ENCODE peak calls at places on chromosomes 2 and 18, in nine cellular contexts. D, I, C, E, Q, J, G, U and P are unnamed samples.

GRCh38 chr2:65366595-65367125 is 65.7 kb downstream of the SPRED2 start:
- DNase-seq in U (no peak), J (peak), D (no peak), C (no peak), I (peak), E (peak), G (no peak), Q (peak), P (no peak)

GRCh38 chr2:132615329-132616085 is 54.5 kb downstream of the LYPD1 start:
- DNase-seq in Q (no peak), U (no peak), C (no peak), I (no peak), E (no peak), G (no peak), D (no peak), J (no peak), P (no peak)

GRCh38 chr18:49305688-49306336 is 154.6 kb downstream of the DYM start:
- DNase-seq in D (no peak), Q (peak), U (no peak), E (peak), G (no peak), J (no peak), C (no peak), I (no peak), P (no peak)

GRCh38 chr2:169910109-169910799 is 83.0 kb downstream of the UBR3 start:
- DNase-seq in C (no peak), I (no peak), Q (no peak), U (no peak), D (no peak), G (no peak), J (no peak), E (no peak), P (no peak)

GRCh38 chr2:205283721-205284270 is 398.5 kb upstream of the NRP2 start:
- DNase-seq in C (no peak), D (no peak), G (no peak), E (no peak), J (no peak), I (no peak), Q (no peak), U (no peak), P (no peak)

GRCh38 chr2:131044757-131045150 is 48.5 kb downstream of the FAM168B start:
- DNase-seq in C (no peak), I (no peak), E (no peak), J (no peak), Q (no peak), U (no peak), D (no peak), G (no peak), P (no peak)

GRCh38 chr2:155748126-155748525 is 584.4 kb downstream of the NR4A2 start:
- DNase-seq in D (no peak), Q (no peak), J (no peak), C (no peak), E (no peak), U (no peak), I (no peak), G (no peak), P (no peak)

GRCh38 chr18:59468821-59469220 is 109.8 kb upstream of the LMAN1 start:
- DNase-seq in G (no peak), J (no peak), U (no peak), E (no peak), I (no peak), C (no peak), Q (no peak), D (no peak), P (no peak)

GRCh38 chr18:58229162-58229561 is 185.1 kb downstream of the NEDD4L start:
- DNase-seq in D (no peak), E (no peak), C (no peak), I (no peak), Q (no peak), U (no peak), G (no peak), J (no peak), P (no peak)

GRCh38 chr2:157746234-157746950 is 117.7 kb upstream of the ACVR1C start:
- DNase-seq in I (no peak), J (no peak), D (no peak), U (no peak), Q (no peak), G (no peak), C (no peak), E (peak), P (no peak)

GRCh38 chr18:79545714-79546113 is 133.9 kb upstream of the CTDP1 start:
- DNase-seq in Q (no peak), G (no peak), I (no peak), U (no peak), E (no peak), D (no peak), C (no peak), J (no peak), P (no peak)

GRCh38 chr2:120272763-120273481 is 20.3 kb downstream of the RALB start:
- DNase-seq in C (no peak), Q (no peak), D (no peak), U (no peak), J (no peak), G (no peak), I (no peak), E (peak), P (no peak)

GRCh38 chr2:198374375-198375072 is 570.1 kb downstream of the PLCL1 start:
- DNase-seq in E (peak), J (no peak), Q (peak), C (no peak), D (no peak), G (peak), I (peak), U (no peak), P (peak)

GRCh38 chr2:143433158-143433557 is 303.9 kb downstream of the ARHGAP15 start:
- DNase-seq in D (no peak), G (peak), C (no peak), E (peak), U (no peak), J (no peak), I (no peak), Q (no peak), P (no peak)

GRCh38 chr2:31136000-31136399 is 2.2 kb downstream of the GALNT14 start:
- DNase-seq in E (no peak), D (no peak), C (no peak), J (no peak), G (no peak), U (no peak), Q (no peak), I (no peak), P (no peak)

GRCh38 chr18:68840554-68841263 is 42.8 kb downstream of the CCDC102B start:
- DNase-seq in J (no peak), D (no peak), E (peak), C (no peak), G (peak), Q (peak), I (no peak), U (no peak), P (no peak)

GRCh38 chr2:48415765-48416515 is 114.0 kb upstream of the STON1 start:
- DNase-seq in I (no peak), E (no peak), C (no peak), Q (no peak), D (no peak), U (no peak), J (no peak), G (peak), P (no peak)

GRCh38 chr2:9106338-9107167 is 100.1 kb upstream of the ASAP2 start:
- DNase-seq in U (no peak), C (no peak), J (no peak), I (peak), Q (no peak), G (no peak), D (no peak), E (no peak), P (peak)

GRCh38 chr2:2698182-2699116 is 367.4 kb upstream of the MYT1L start:
- DNase-seq in D (no peak), C (no peak), I (peak), U (no peak), E (no peak), Q (peak), G (peak), J (no peak), P (peak)

GRCh38 chr18:48351216-48352050 is 57.8 kb downstream of the ZBTB7C start:
- DNase-seq in I (no peak), U (no peak), Q (no peak), E (no peak), J (no peak), C (no peak), D (no peak), G (no peak), P (no peak)

GRCh38 chr18:8586956-8587355 is 22.3 kb upstream of the RAB12 start:
- DNase-seq in C (no peak), U (no peak), I (no peak), Q (no peak), E (no peak), D (no peak), J (no peak), G (no peak), P (no peak)

GRCh38 chr2:88638743-88639142 is 11.5 kb upstream of the EIF2AK3 start:
- DNase-seq in J (peak), D (no peak), E (peak), U (no peak), Q (peak), C (no peak), G (no peak), I (no peak), P (no peak)

GRCh38 chr2:41965886-41966285 is 81.9 kb upstream of the PKDCC start:
- DNase-seq in U (no peak), C (peak), J (no peak), I (no peak), Q (no peak), G (no peak), E (peak), D (no peak), P (no peak)

GRCh38 chr18:74856967-74857366 is 259.3 kb downstream of the ZNF407 start:
- DNase-seq in D (no peak), J (no peak), I (no peak), E (no peak), U (no peak), G (no peak), Q (no peak), C (no peak), P (no peak)

GRCh38 chr2:233976690-233977294 is 59.6 kb downstream of the TRPM8 start:
- DNase-seq in U (peak), Q (peak), I (no peak), J (peak), G (peak), E (peak), D (no peak), C (no peak), P (peak)

GRCh38 chr18:2914844-2915243 is 68.0 kb downstream of the EMILIN2 start:
- DNase-seq in I (no peak), Q (no peak), D (no peak), G (no peak), C (no peak), E (no peak), J (no peak), U (no peak), P (no peak)

GRCh38 chr2:39706350-39706749 is 40.6 kb downstream of the TMEM178A start:
- DNase-seq in D (no peak), I (no peak), E (no peak), U (no peak), J (no peak), Q (no peak), G (no peak), C (no peak), P (no peak)

GRCh38 chr2:132772344-132772743 is 102.3 kb upstream of the LYPD1 start:
- DNase-seq in C (no peak), U (no peak), E (no peak), J (no peak), G (no peak), I (no peak), D (no peak), Q (no peak), P (no peak)

GRCh38 chr2:116749994-116750393 is 1064.5 kb upstream of the DDX18 start:
- DNase-seq in U (no peak), J (no peak), Q (no peak), E (no peak), C (no peak), D (no peak), G (no peak), I (no peak), P (no peak)

GRCh38 chr2:239308696-239309397 is 92.0 kb downstream of the HDAC4 start:
- DNase-seq in C (peak), G (no peak), I (no peak), U (no peak), E (peak), J (no peak), D (no peak), Q (no peak), P (no peak)

GRCh38 chr18:44654555-44654954 is 26.1 kb upstream of the SETBP1 start:
- DNase-seq in U (no peak), J (no peak), G (no peak), D (no peak), Q (peak), I (no peak), C (no peak), E (peak), P (no peak)